ENCODE peak calls at places on chromosomes 13 and 19, in five cellular contexts. One of them, this sample, is unnamed.

GRCh38 chr13:45055198-45055901 is 65.0 kb upstream of the GTF2F2 start:
- DNase-seq in neural crest cell: no peak
- DNase-seq in fibroblast of pulmonary artery: peak
- DNase-seq in mucosa of descending colon: peak
- DNase-seq in BJ: peak
- DNase-seq in this sample: no peak

GRCh38 chr19:49489601-49490167 is 2.3 kb downstream of the RPL13A start:
- DNase-seq in BJ: no peak
- DNase-seq in neural crest cell: no peak
- DNase-seq in fibroblast of pulmonary artery: no peak
- DNase-seq in mucosa of descending colon: no peak
- DNase-seq in this sample: no peak

GRCh38 chr19:44282846-44283245 is 22.0 kb downstream of the ZNF235 start:
- DNase-seq in fibroblast of pulmonary artery: no peak
- DNase-seq in BJ: no peak
- DNase-seq in mucosa of descending colon: no peak
- DNase-seq in neural crest cell: no peak
- DNase-seq in this sample: no peak

GRCh38 chr13:90293793-90294361 is 1053.6 kb upstream of the MIR17HG start:
- DNase-seq in fibroblast of pulmonary artery: no peak
- DNase-seq in mucosa of descending colon: no peak
- DNase-seq in BJ: no peak
- DNase-seq in neural crest cell: no peak
- DNase-seq in this sample: no peak

GRCh38 chr19:55113570-55114039 is 3.8 kb downstream of the PPP1R12C start:
- DNase-seq in neural crest cell: peak
- DNase-seq in mucosa of descending colon: peak
- DNase-seq in BJ: peak
- DNase-seq in fibroblast of pulmonary artery: peak
- DNase-seq in this sample: no peak

GRCh38 chr19:5059191-5059579 is 90.3 kb downstream of the KDM4B start:
- DNase-seq in BJ: no peak
- DNase-seq in mucosa of descending colon: no peak
- DNase-seq in fibroblast of pulmonary artery: no peak
- DNase-seq in neural crest cell: no peak
- DNase-seq in this sample: no peak

GRCh38 chr19:48755787-48756674 is 707 bp downstream of the FGF21 start:
- DNase-seq in fibroblast of pulmonary artery: no peak
- DNase-seq in mucosa of descending colon: no peak
- DNase-seq in BJ: no peak
- DNase-seq in neural crest cell: no peak
- DNase-seq in this sample: no peak

GRCh38 chr13:46905249-46905648 is 8.4 kb upstream of the HTR2A start:
- DNase-seq in BJ: no peak
- DNase-seq in neural crest cell: no peak
- DNase-seq in fibroblast of pulmonary artery: peak
- DNase-seq in mucosa of descending colon: no peak
- DNase-seq in this sample: no peak

GRCh38 chr13:23899555-23899954 is 2.3 kb upstream of the C1QTNF9B start:
- DNase-seq in BJ: no peak
- DNase-seq in mucosa of descending colon: peak
- DNase-seq in neural crest cell: peak
- DNase-seq in fibroblast of pulmonary artery: peak
- DNase-seq in this sample: no peak

GRCh38 chr19:19022380-19022961 is 10.8 kb downstream of the SUGP2 start:
- DNase-seq in mucosa of descending colon: no peak
- DNase-seq in fibroblast of pulmonary artery: no peak
- DNase-seq in neural crest cell: no peak
- DNase-seq in BJ: no peak
- DNase-seq in this sample: no peak

GRCh38 chr19:9039728-9040127 is 29.5 kb upstream of the MUC16 start:
- DNase-seq in fibroblast of pulmonary artery: no peak
- DNase-seq in neural crest cell: no peak
- DNase-seq in mucosa of descending colon: no peak
- DNase-seq in BJ: no peak
- DNase-seq in this sample: no peak

GRCh38 chr19:47723573-47723923 is 10.3 kb downstream of the EHD2 start:
- DNase-seq in BJ: peak
- DNase-seq in neural crest cell: no peak
- DNase-seq in fibroblast of pulmonary artery: peak
- DNase-seq in mucosa of descending colon: no peak
- DNase-seq in this sample: no peak

GRCh38 chr19:14189415-14189814 is 16.6 kb downstream of the ADGRL1 start:
- DNase-seq in fibroblast of pulmonary artery: no peak
- DNase-seq in BJ: no peak
- DNase-seq in mucosa of descending colon: no peak
- DNase-seq in neural crest cell: no peak
- DNase-seq in this sample: no peak

GRCh38 chr19:1389033-1389940 is 5.6 kb downstream of the NDUFS7 start:
- DNase-seq in BJ: no peak
- DNase-seq in fibroblast of pulmonary artery: no peak
- DNase-seq in neural crest cell: no peak
- DNase-seq in mucosa of descending colon: no peak
- DNase-seq in this sample: no peak

GRCh38 chr13:99087954-99088491 is 110.2 kb upstream of the DOCK9 start:
- DNase-seq in fibroblast of pulmonary artery: no peak
- DNase-seq in mucosa of descending colon: peak
- DNase-seq in BJ: no peak
- DNase-seq in neural crest cell: no peak
- DNase-seq in this sample: no peak

GRCh38 chr13:96958286-96958891 is 35.9 kb downstream of the OXGR1 start:
- DNase-seq in neural crest cell: no peak
- DNase-seq in BJ: no peak
- DNase-seq in mucosa of descending colon: peak
- DNase-seq in fibroblast of pulmonary artery: peak
- DNase-seq in this sample: no peak

GRCh38 chr19:33392341-33393285 is 19.1 kb downstream of the CEBPG start:
- DNase-seq in fibroblast of pulmonary artery: no peak
- DNase-seq in mucosa of descending colon: peak
- DNase-seq in BJ: no peak
- DNase-seq in neural crest cell: no peak
- DNase-seq in this sample: no peak

GRCh38 chr19:10501971-10502523 is 1.1 kb downstream of the KEAP1 start:
- DNase-seq in BJ: no peak
- DNase-seq in neural crest cell: peak
- DNase-seq in mucosa of descending colon: peak
- DNase-seq in fibroblast of pulmonary artery: peak
- DNase-seq in this sample: peak

GRCh38 chr19:39070888-39071287 is 13.3 kb upstream of the ACP7 start:
- DNase-seq in neural crest cell: no peak
- DNase-seq in BJ: no peak
- DNase-seq in fibroblast of pulmonary artery: no peak
- DNase-seq in mucosa of descending colon: no peak
- DNase-seq in this sample: no peak

GRCh38 chr13:34258646-34259386 is 440.9 kb downstream of the RFC3 start:
- DNase-seq in BJ: no peak
- DNase-seq in fibroblast of pulmonary artery: no peak
- DNase-seq in neural crest cell: no peak
- DNase-seq in mucosa of descending colon: no peak
- DNase-seq in this sample: no peak

GRCh38 chr19:57712222-57712621 is 3.2 kb upstream of the ZNF154 start:
- DNase-seq in mucosa of descending colon: no peak
- DNase-seq in fibroblast of pulmonary artery: no peak
- DNase-seq in BJ: no peak
- DNase-seq in neural crest cell: no peak
- DNase-seq in this sample: no peak

GRCh38 chr19:12065100-12065538 is 588 bp downstream of the ZNF844 start:
- DNase-seq in BJ: no peak
- DNase-seq in fibroblast of pulmonary artery: peak
- DNase-seq in neural crest cell: peak
- DNase-seq in mucosa of descending colon: peak
- DNase-seq in this sample: no peak

GRCh38 chr13:32947411-32947810 is 68.8 kb upstream of the KL start:
- DNase-seq in fibroblast of pulmonary artery: no peak
- DNase-seq in mucosa of descending colon: no peak
- DNase-seq in neural crest cell: no peak
- DNase-seq in BJ: no peak
- DNase-seq in this sample: no peak

DNA sequence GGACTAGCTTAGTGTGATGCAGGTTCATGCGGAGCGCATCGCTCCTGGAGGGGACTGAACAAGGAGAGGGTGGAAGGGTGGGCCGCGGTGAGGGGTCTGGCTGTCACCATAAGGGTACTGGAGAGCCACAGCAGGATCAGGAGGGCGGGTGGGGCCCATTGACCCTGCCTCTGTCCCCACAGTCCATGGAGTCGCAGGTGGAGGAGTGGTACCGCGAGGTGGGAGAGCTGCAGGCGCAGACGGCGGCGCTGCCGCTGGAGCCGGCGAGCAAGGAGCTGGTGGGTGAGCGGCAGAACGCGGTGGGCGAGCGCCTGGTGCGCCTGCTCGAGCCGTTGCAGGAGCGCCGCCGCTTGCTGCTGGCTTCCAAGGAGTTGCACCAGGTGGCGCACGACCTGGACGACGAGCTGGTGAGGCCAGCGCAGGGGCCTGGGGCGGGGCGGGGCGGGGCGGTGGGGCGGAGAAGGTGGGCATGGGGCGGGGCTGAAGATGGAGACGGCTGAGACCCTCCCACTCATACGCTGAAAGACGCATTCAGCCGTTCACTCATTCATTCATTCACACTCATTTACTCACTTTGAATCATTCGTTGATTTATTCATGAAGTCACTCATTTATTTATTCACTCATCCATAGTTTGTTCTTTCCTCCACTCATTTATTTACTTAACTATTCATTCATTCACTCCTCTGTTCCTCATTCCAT is 27.5 kb upstream of the SHKBP1 start:
- DNase-seq in neural crest cell: peak
- DNase-seq in fibroblast of pulmonary artery: peak
- DNase-seq in mucosa of descending colon: peak
- DNase-seq in BJ: no peak
- DNase-seq in this sample: peak
- TF ChIP-seq CTCF in neural crest cell: peak
- TF ChIP-seq CTCF in fibroblast of pulmonary artery: peak
- TF ChIP-seq CTCF in mucosa of descending colon: no peak
- TF ChIP-seq CTCF in BJ: peak
- TF ChIP-seq CTCF in this sample: peak

DNA sequence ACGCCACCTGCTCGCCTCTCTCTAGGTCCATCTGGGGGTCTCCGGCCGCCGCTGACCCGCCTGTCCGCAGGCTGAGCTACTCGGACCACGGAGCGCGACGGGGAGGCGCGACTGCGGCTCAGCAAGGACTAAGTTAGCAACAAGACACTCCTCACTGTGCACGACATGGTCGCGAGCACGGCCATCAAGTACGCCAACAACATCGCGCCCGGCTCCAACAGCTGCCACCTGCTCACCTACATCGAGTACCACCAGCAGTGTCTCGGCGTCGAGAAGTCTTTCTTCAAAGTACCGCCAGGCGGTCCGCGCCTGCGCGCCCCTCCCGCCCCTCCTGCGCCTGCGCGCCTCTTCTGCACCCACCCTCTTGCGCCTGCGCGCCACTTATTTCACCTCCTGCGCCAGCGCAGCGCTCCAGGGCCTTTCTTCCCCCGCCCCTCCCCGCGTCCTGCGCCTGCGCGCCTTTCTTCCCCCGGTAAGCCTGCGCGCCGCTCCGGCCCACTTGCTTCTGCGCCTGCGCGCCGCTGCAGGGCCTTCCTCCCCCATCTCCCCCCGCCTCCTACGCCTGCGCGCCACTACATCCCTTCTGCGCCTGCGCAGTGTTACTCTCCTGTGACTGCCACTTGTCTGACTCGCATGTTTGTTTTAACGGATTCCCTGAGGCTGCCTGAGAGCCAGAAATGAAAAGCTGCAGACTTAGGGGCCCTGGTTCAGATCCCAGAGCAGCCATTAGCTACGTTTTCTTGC is 63.9 kb downstream of the ACSBG2 start:
- DNase-seq in mucosa of descending colon: peak
- DNase-seq in BJ: peak
- DNase-seq in neural crest cell: peak
- DNase-seq in fibroblast of pulmonary artery: peak
- DNase-seq in this sample: peak
- TF ChIP-seq CTCF in mucosa of descending colon: no peak
- TF ChIP-seq CTCF in BJ: peak
- TF ChIP-seq CTCF in neural crest cell: peak
- TF ChIP-seq CTCF in fibroblast of pulmonary artery: peak
- TF ChIP-seq CTCF in this sample: no peak

GRCh38 chr13:93230466-93230865 is 3.9 kb downstream of the GPC6 start:
- DNase-seq in BJ: no peak
- DNase-seq in neural crest cell: no peak
- DNase-seq in fibroblast of pulmonary artery: peak
- DNase-seq in mucosa of descending colon: no peak
- DNase-seq in this sample: no peak

GRCh38 chr13:93226623-93227279 is at the start of gene GPC6:
- DNase-seq in mucosa of descending colon: peak
- DNase-seq in fibroblast of pulmonary artery: peak
- DNase-seq in BJ: no peak
- DNase-seq in neural crest cell: peak
- DNase-seq in this sample: peak

GRCh38 chr13:93227280-93227905 is 786 bp downstream of the GPC6 start:
- DNase-seq in neural crest cell: no peak
- DNase-seq in BJ: no peak
- DNase-seq in fibroblast of pulmonary artery: peak
- DNase-seq in mucosa of descending colon: peak
- DNase-seq in this sample: peak

GRCh38 chr13:93226065-93226622 is 463 bp upstream of the GPC6 start:
- DNase-seq in mucosa of descending colon: no peak
- DNase-seq in fibroblast of pulmonary artery: no peak
- DNase-seq in neural crest cell: no peak
- DNase-seq in BJ: no peak
- DNase-seq in this sample: no peak

GRCh38 chr13:93227906-93228801 is 1.5 kb downstream of the GPC6 start:
- DNase-seq in BJ: no peak
- DNase-seq in neural crest cell: peak
- DNase-seq in mucosa of descending colon: peak
- DNase-seq in fibroblast of pulmonary artery: peak
- DNase-seq in this sample: peak
- TF ChIP-seq CTCF in BJ: peak
- TF ChIP-seq CTCF in neural crest cell: peak
- TF ChIP-seq CTCF in mucosa of descending colon: no peak
- TF ChIP-seq CTCF in fibroblast of pulmonary artery: peak
- TF ChIP-seq CTCF in this sample: peak

DNA sequence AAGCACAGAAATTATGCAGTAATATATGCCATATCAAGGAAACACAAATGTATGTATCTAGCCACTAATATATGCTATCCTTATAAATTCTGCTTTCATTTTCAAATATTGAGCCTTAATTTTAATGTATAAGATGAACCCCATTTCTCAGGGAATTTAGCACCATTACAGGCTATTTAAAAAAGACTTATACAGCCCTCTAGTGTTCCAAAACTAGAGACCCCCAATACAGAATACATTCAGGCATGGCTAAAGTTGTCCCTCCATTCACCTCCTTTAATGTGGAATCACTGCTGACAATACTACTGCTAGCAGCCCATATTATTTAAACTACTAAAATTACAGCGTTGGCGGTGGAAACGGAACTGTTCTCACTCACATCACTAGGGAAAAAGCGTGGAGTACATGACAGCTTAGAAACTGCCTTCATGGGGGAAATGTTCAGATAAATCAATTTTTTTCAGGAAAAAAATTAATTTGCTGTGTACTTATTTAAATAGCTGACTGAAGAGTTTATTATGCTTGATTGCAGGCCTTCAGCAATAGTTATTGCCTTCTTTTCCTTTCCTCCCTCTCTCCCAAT is 541.0 kb downstream of the PCDH9 start:
- DNase-seq in fibroblast of pulmonary artery: peak
- DNase-seq in mucosa of descending colon: no peak
- DNase-seq in BJ: no peak
- DNase-seq in neural crest cell: no peak
- DNase-seq in this sample: no peak
- TF ChIP-seq CTCF in fibroblast of pulmonary artery: peak
- TF ChIP-seq CTCF in mucosa of descending colon: no peak
- TF ChIP-seq CTCF in BJ: peak
- TF ChIP-seq CTCF in neural crest cell: peak
- TF ChIP-seq CTCF in this sample: peak